ENCODE peak calls at places on chromosomes 1 and 21, in eight cellular contexts. One of them, this sample, is unnamed.

GRCh38 chr1:235329139-235329808 is 904 bp downstream of the GGPS1 start:
- DNase-seq in brain microvascular endothelial cell: peak; percentile 51
- DNase-seq in tibial nerve: no peak
- DNase-seq in Peyer's patch: peak; percentile 58
- DNase-seq in pancreas: peak; percentile 43
- DNase-seq in fibroblast of lung: peak; percentile 49
- DNase-seq in endothelial cell of umbilical vein: no peak
- DNase-seq in lower lobe of right lung: no peak
- DNase-seq in this sample: no peak

GRCh38 chr21:41953831-41954653 is at the start of gene C2CD2:
- DNase-seq in brain microvascular endothelial cell: no peak
- DNase-seq in tibial nerve: no peak
- DNase-seq in Peyer's patch: peak; percentile 72
- DNase-seq in pancreas: peak; percentile 71
- DNase-seq in fibroblast of lung: peak; percentile 76
- DNase-seq in endothelial cell of umbilical vein: peak; percentile 86
- DNase-seq in lower lobe of right lung: peak; percentile 78
- DNase-seq in this sample: no peak

GRCh38 chr1:56456426-56457101 is 122.8 kb downstream of the PLPP3 start:
- DNase-seq in brain microvascular endothelial cell: peak; percentile 58
- DNase-seq in tibial nerve: no peak
- DNase-seq in Peyer's patch: no peak
- DNase-seq in pancreas: no peak
- DNase-seq in fibroblast of lung: peak; percentile 85
- DNase-seq in endothelial cell of umbilical vein: peak; percentile 71
- DNase-seq in lower lobe of right lung: no peak
- DNase-seq in this sample: no peak

GRCh38 chr1:39178541-39179431 is 25.7 kb upstream of the MACF1 start:
- DNase-seq in brain microvascular endothelial cell: peak; percentile 58
- DNase-seq in tibial nerve: no peak
- DNase-seq in Peyer's patch: no peak
- DNase-seq in pancreas: peak; percentile 44
- DNase-seq in fibroblast of lung: peak; percentile 93
- DNase-seq in endothelial cell of umbilical vein: peak; percentile 60
- DNase-seq in lower lobe of right lung: no peak
- DNase-seq in this sample: no peak

GRCh38 chr1:61254629-61255323 is 172.4 kb downstream of the NFIA start:
- DNase-seq in brain microvascular endothelial cell: peak; percentile 39
- DNase-seq in tibial nerve: no peak
- DNase-seq in Peyer's patch: no peak
- DNase-seq in pancreas: no peak
- DNase-seq in fibroblast of lung: no peak
- DNase-seq in endothelial cell of umbilical vein: peak; percentile 70
- DNase-seq in lower lobe of right lung: no peak
- DNase-seq in this sample: no peak

GRCh38 chr1:144551107-144551542 is 41.6 kb upstream of the PPIAL4F start:
- DNase-seq in brain microvascular endothelial cell: no peak
- DNase-seq in tibial nerve: no peak
- DNase-seq in Peyer's patch: peak; percentile 45
- DNase-seq in pancreas: no peak
- DNase-seq in fibroblast of lung: peak; percentile 0
- DNase-seq in endothelial cell of umbilical vein: no peak
- DNase-seq in lower lobe of right lung: no peak
- DNase-seq in this sample: no peak

GRCh38 chr21:41634858-41635257 is 126.9 kb upstream of the TMPRSS2 start:
- DNase-seq in brain microvascular endothelial cell: peak; percentile 65
- DNase-seq in tibial nerve: no peak
- DNase-seq in Peyer's patch: no peak
- DNase-seq in pancreas: no peak
- DNase-seq in fibroblast of lung: peak; percentile 58
- DNase-seq in endothelial cell of umbilical vein: no peak
- DNase-seq in lower lobe of right lung: no peak
- DNase-seq in this sample: no peak

GRCh38 chr1:26046313-26047031 is 554 bp upstream of the SLC30A2 start:
- DNase-seq in brain microvascular endothelial cell: no peak
- DNase-seq in tibial nerve: no peak
- DNase-seq in Peyer's patch: no peak
- DNase-seq in pancreas: no peak
- DNase-seq in fibroblast of lung: no peak
- DNase-seq in endothelial cell of umbilical vein: no peak
- DNase-seq in lower lobe of right lung: no peak
- DNase-seq in this sample: no peak

GRCh38 chr1:30690115-30690645 is 33.2 kb downstream of the MATN1 start:
- DNase-seq in brain microvascular endothelial cell: no peak
- DNase-seq in tibial nerve: no peak
- DNase-seq in Peyer's patch: peak; percentile 9
- DNase-seq in pancreas: no peak
- DNase-seq in fibroblast of lung: peak; percentile 15
- DNase-seq in endothelial cell of umbilical vein: no peak
- DNase-seq in lower lobe of right lung: no peak
- DNase-seq in this sample: no peak

GRCh38 chr21:31413698-31414097 is 69.6 kb upstream of the TIAM1 start:
- DNase-seq in brain microvascular endothelial cell: no peak
- DNase-seq in tibial nerve: no peak
- DNase-seq in Peyer's patch: no peak
- DNase-seq in pancreas: no peak
- DNase-seq in fibroblast of lung: no peak
- DNase-seq in endothelial cell of umbilical vein: no peak
- DNase-seq in lower lobe of right lung: no peak
- DNase-seq in this sample: no peak

GRCh38 chr1:5053744-5054143 is 399.3 kb downstream of the AJAP1 start:
- DNase-seq in brain microvascular endothelial cell: no peak
- DNase-seq in tibial nerve: no peak
- DNase-seq in Peyer's patch: no peak
- DNase-seq in pancreas: no peak
- DNase-seq in fibroblast of lung: no peak
- DNase-seq in endothelial cell of umbilical vein: no peak
- DNase-seq in lower lobe of right lung: no peak
- DNase-seq in this sample: no peak

GRCh38 chr1:227788279-227789041 is 27.0 kb upstream of the PRSS38 start:
- DNase-seq in brain microvascular endothelial cell: no peak
- DNase-seq in tibial nerve: peak; percentile 13
- DNase-seq in Peyer's patch: no peak
- DNase-seq in pancreas: no peak
- DNase-seq in fibroblast of lung: no peak
- DNase-seq in endothelial cell of umbilical vein: peak; percentile 62
- DNase-seq in lower lobe of right lung: peak; percentile 87
- DNase-seq in this sample: peak; percentile 91

GRCh38 chr1:218521414-218522169 is 176.5 kb downstream of the TGFB2 start:
- DNase-seq in brain microvascular endothelial cell: no peak
- DNase-seq in tibial nerve: peak; percentile 21
- DNase-seq in Peyer's patch: no peak
- DNase-seq in pancreas: peak; percentile 24
- DNase-seq in fibroblast of lung: no peak
- DNase-seq in endothelial cell of umbilical vein: peak; percentile 65
- DNase-seq in lower lobe of right lung: peak; percentile 47
- DNase-seq in this sample: no peak

GRCh38 chr1:117670996-117671780 is 65.3 kb downstream of the TENT5C start:
- DNase-seq in brain microvascular endothelial cell: no peak
- DNase-seq in tibial nerve: no peak
- DNase-seq in Peyer's patch: no peak
- DNase-seq in pancreas: no peak
- DNase-seq in fibroblast of lung: no peak
- DNase-seq in endothelial cell of umbilical vein: peak; percentile 32
- DNase-seq in lower lobe of right lung: no peak
- DNase-seq in this sample: no peak

GRCh38 chr1:26787706-26788514 is at the start of gene PIGV:
- DNase-seq in brain microvascular endothelial cell: peak; percentile 59
- DNase-seq in tibial nerve: peak; percentile 77
- DNase-seq in Peyer's patch: peak; percentile 93
- DNase-seq in pancreas: peak; percentile 83
- DNase-seq in fibroblast of lung: peak; percentile 71
- DNase-seq in endothelial cell of umbilical vein: peak; percentile 90
- DNase-seq in lower lobe of right lung: peak; percentile 91
- DNase-seq in this sample: no peak

GRCh38 chr1:167489581-167490340 is 28.6 kb downstream of the CD247 start:
- DNase-seq in brain microvascular endothelial cell: no peak
- DNase-seq in tibial nerve: no peak
- DNase-seq in Peyer's patch: no peak
- DNase-seq in pancreas: no peak
- DNase-seq in fibroblast of lung: no peak
- DNase-seq in endothelial cell of umbilical vein: no peak
- DNase-seq in lower lobe of right lung: no peak
- DNase-seq in this sample: no peak

GRCh38 chr1:8378981-8379470 is 61.1 kb downstream of the SLC45A1 start:
- DNase-seq in brain microvascular endothelial cell: no peak
- DNase-seq in tibial nerve: no peak
- DNase-seq in Peyer's patch: no peak
- DNase-seq in pancreas: no peak
- DNase-seq in fibroblast of lung: no peak
- DNase-seq in endothelial cell of umbilical vein: no peak
- DNase-seq in lower lobe of right lung: no peak
- DNase-seq in this sample: no peak

GRCh38 chr1:28983509-28984310 is 69.3 kb downstream of the EPB41 start:
- DNase-seq in brain microvascular endothelial cell: no peak
- DNase-seq in tibial nerve: no peak
- DNase-seq in Peyer's patch: no peak
- DNase-seq in pancreas: peak; percentile 61
- DNase-seq in fibroblast of lung: no peak
- DNase-seq in endothelial cell of umbilical vein: no peak
- DNase-seq in lower lobe of right lung: peak; percentile 73
- DNase-seq in this sample: no peak

GRCh38 chr21:34544032-34544496 is 32.1 kb upstream of the KCNE1 start:
- DNase-seq in brain microvascular endothelial cell: peak; percentile 82
- DNase-seq in tibial nerve: no peak
- DNase-seq in Peyer's patch: peak; percentile 72
- DNase-seq in pancreas: peak; percentile 88
- DNase-seq in fibroblast of lung: peak; percentile 77
- DNase-seq in endothelial cell of umbilical vein: peak; percentile 79
- DNase-seq in lower lobe of right lung: peak; percentile 69
- DNase-seq in this sample: no peak

GRCh38 chr1:78075621-78076020 is 29.9 kb downstream of the GIPC2 start:
- DNase-seq in brain microvascular endothelial cell: no peak
- DNase-seq in tibial nerve: no peak
- DNase-seq in Peyer's patch: no peak
- DNase-seq in pancreas: no peak
- DNase-seq in fibroblast of lung: peak; percentile 38
- DNase-seq in endothelial cell of umbilical vein: peak; percentile 95
- DNase-seq in lower lobe of right lung: no peak
- DNase-seq in this sample: no peak

GRCh38 chr1:107979088-107979487 is 14.1 kb upstream of the VAV3 start:
- DNase-seq in brain microvascular endothelial cell: no peak
- DNase-seq in tibial nerve: no peak
- DNase-seq in Peyer's patch: no peak
- DNase-seq in pancreas: no peak
- DNase-seq in fibroblast of lung: no peak
- DNase-seq in endothelial cell of umbilical vein: no peak
- DNase-seq in lower lobe of right lung: no peak
- DNase-seq in this sample: no peak

GRCh38 chr1:215181518-215181917 is 99.0 kb downstream of the KCNK2 start:
- DNase-seq in brain microvascular endothelial cell: no peak
- DNase-seq in tibial nerve: no peak
- DNase-seq in Peyer's patch: no peak
- DNase-seq in pancreas: no peak
- DNase-seq in fibroblast of lung: no peak
- DNase-seq in endothelial cell of umbilical vein: peak; percentile 14
- DNase-seq in lower lobe of right lung: no peak
- DNase-seq in this sample: no peak
- TF ChIP-seq CTCF in brain microvascular endothelial cell: peak; percentile 38
- TF ChIP-seq CTCF in tibial nerve: no peak
- TF ChIP-seq CTCF in Peyer's patch: no peak
- TF ChIP-seq CTCF in pancreas: no peak
- TF ChIP-seq CTCF in fibroblast of lung: no peak
- TF ChIP-seq CTCF in endothelial cell of umbilical vein: peak; percentile 10
- TF ChIP-seq CTCF in lower lobe of right lung: no peak
- TF ChIP-seq CTCF in this sample: no peak

DNA sequence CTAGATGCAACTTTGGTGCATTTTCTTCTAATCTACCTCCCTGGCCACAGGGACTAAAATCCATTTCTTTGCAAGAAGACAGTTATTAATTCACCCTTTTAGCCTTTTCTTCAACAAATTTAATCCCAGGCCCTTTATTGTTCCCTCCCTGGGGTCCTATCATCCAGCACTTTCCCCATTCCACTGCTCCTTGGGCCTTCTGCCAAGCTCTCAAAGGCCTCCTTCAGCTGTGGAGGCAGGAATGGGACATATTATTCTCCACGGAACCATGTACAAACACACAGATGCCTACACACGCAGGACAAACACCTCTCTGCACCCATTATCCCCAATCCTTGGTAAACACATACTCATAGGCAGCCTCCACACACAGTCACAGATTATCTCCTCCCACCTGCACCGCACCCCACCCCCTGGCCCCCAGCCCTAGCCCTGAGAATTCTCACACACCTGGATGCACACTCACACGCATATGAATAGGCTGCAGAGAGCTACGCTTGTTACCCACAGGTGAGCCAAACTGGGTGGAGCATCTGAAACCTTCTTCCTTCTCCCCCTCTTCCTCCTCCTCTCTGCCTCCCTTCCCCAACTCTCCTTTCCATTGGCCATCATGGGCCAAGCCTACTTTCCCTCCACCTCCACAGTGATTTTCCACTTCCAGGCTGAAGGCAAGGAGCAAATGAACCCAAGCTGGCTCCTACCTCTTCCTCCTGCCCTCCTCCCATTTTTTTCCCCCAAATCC is 11.7 kb downstream of the TAGLN2 start:
- DNase-seq in brain microvascular endothelial cell: no peak
- DNase-seq in tibial nerve: no peak
- DNase-seq in Peyer's patch: no peak
- DNase-seq in pancreas: peak; percentile 75
- DNase-seq in fibroblast of lung: no peak
- DNase-seq in endothelial cell of umbilical vein: no peak
- DNase-seq in lower lobe of right lung: no peak
- DNase-seq in this sample: no peak
- H3K27ac ChIP-seq in brain microvascular endothelial cell: no peak overlapping the region
- H3K27ac ChIP-seq in tibial nerve: no peak overlapping the region
- H3K27ac ChIP-seq in Peyer's patch: no peak overlapping the region
- H3K27ac ChIP-seq in pancreas: peak overlapping the region; percentile 29
- H3K27ac ChIP-seq in fibroblast of lung: no peak overlapping the region
- H3K27ac ChIP-seq in endothelial cell of umbilical vein: no peak overlapping the region
- H3K27ac ChIP-seq in lower lobe of right lung: peak overlapping the region; percentile 84
- H3K27ac ChIP-seq in this sample: no peak overlapping the region

GRCh38 chr1:34547043-34547674 is 207.7 kb upstream of the GJB5 start:
- DNase-seq in brain microvascular endothelial cell: no peak
- DNase-seq in tibial nerve: no peak
- DNase-seq in Peyer's patch: no peak
- DNase-seq in pancreas: no peak
- DNase-seq in fibroblast of lung: no peak
- DNase-seq in endothelial cell of umbilical vein: no peak
- DNase-seq in lower lobe of right lung: no peak
- DNase-seq in this sample: peak; percentile 44

DNA sequence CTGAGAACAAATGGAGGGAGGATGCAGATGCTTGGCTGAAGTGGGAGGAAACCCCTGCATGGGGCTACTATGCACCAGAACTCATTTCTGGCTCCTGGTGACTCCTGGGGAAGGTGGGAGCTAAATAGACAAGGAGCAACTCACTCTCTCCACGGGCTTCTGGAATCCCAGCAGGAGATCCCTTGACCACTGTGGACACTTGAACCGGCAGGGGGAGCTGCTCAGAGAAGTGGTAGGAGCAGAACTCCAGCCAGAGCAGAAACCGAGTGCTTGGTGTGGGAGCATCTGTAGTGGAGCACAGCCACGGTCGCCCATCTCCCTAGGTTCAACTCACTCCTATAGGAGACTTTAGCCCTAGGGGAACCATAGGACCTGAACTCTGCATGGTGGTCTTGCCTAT is 205.6 kb upstream of the GJB5 start:
- DNase-seq in brain microvascular endothelial cell: no peak
- DNase-seq in tibial nerve: no peak
- DNase-seq in Peyer's patch: no peak
- DNase-seq in pancreas: peak; percentile 16
- DNase-seq in fibroblast of lung: no peak
- DNase-seq in endothelial cell of umbilical vein: no peak
- DNase-seq in lower lobe of right lung: no peak
- DNase-seq in this sample: no peak
- TF ChIP-seq CTCF in brain microvascular endothelial cell: no peak
- TF ChIP-seq CTCF in tibial nerve: no peak
- TF ChIP-seq CTCF in Peyer's patch: no peak
- TF ChIP-seq CTCF in pancreas: no peak
- TF ChIP-seq CTCF in fibroblast of lung: no peak
- TF ChIP-seq CTCF in endothelial cell of umbilical vein: no peak
- TF ChIP-seq CTCF in lower lobe of right lung: no peak
- TF ChIP-seq CTCF in this sample: no peak

GRCh38 chr1:105260018-105260417 is 1510.3 kb downstream of the AMY1C start:
- DNase-seq in brain microvascular endothelial cell: no peak
- DNase-seq in tibial nerve: no peak
- DNase-seq in Peyer's patch: no peak
- DNase-seq in pancreas: no peak
- DNase-seq in fibroblast of lung: no peak
- DNase-seq in endothelial cell of umbilical vein: no peak
- DNase-seq in lower lobe of right lung: no peak
- DNase-seq in this sample: no peak
- H3K27ac ChIP-seq in brain microvascular endothelial cell: no peak overlapping the region
- H3K27ac ChIP-seq in tibial nerve: no peak overlapping the region
- H3K27ac ChIP-seq in Peyer's patch: no peak overlapping the region
- H3K27ac ChIP-seq in pancreas: no peak overlapping the region
- H3K27ac ChIP-seq in fibroblast of lung: no peak overlapping the region
- H3K27ac ChIP-seq in endothelial cell of umbilical vein: no peak overlapping the region
- H3K27ac ChIP-seq in lower lobe of right lung: no peak overlapping the region
- H3K27ac ChIP-seq in this sample: no peak overlapping the region

This sample was measured in vagina.